ENCODE peak calls at places on chromosomes 13 and 19, in six cellular contexts. One of them, this sample, is unnamed.

GRCh38 chr13:107586216-107586615 is 629.1 kb downstream of the LIG4 start:
- DNase-seq in K562: no peak
- DNase-seq in GM12891: no peak
- DNase-seq in H1: no peak
- DNase-seq in SK-N-SH: no peak
- DNase-seq in GM12878: no peak
- DNase-seq in this sample: no peak

GRCh38 chr19:44874317-44874716 is 16.7 kb upstream of the TOMM40 start:
- DNase-seq in SK-N-SH: no peak
- DNase-seq in K562: no peak
- DNase-seq in H1: no peak
- DNase-seq in GM12891: no peak
- DNase-seq in GM12878: no peak
- DNase-seq in this sample: no peak

GRCh38 chr13:94550030-94550738 is 45.8 kb downstream of the TGDS start:
- DNase-seq in GM12878: peak
- DNase-seq in GM12891: no peak
- DNase-seq in K562: peak
- DNase-seq in H1: no peak
- DNase-seq in SK-N-SH: no peak
- DNase-seq in this sample: no peak

GRCh38 chr13:46469064-46469463 is 82.0 kb upstream of the RUBCNL start:
- DNase-seq in SK-N-SH: peak
- DNase-seq in K562: no peak
- DNase-seq in H1: no peak
- DNase-seq in GM12878: no peak
- DNase-seq in GM12891: no peak
- DNase-seq in this sample: no peak

GRCh38 chr19:49851456-49852259 is 699 bp downstream of the PTOV1 start:
- DNase-seq in SK-N-SH: peak
- DNase-seq in GM12878: no peak
- DNase-seq in GM12891: no peak
- DNase-seq in K562: peak
- DNase-seq in H1: peak
- DNase-seq in this sample: no peak

GRCh38 chr13:32281083-32281482 is 34.1 kb downstream of the ZAR1L start:
- DNase-seq in GM12891: no peak
- DNase-seq in SK-N-SH: no peak
- DNase-seq in GM12878: no peak
- DNase-seq in K562: no peak
- DNase-seq in H1: no peak
- DNase-seq in this sample: no peak

GRCh38 chr13:34108396-34108795 is 290.4 kb downstream of the RFC3 start:
- DNase-seq in H1: no peak
- DNase-seq in K562: no peak
- DNase-seq in SK-N-SH: no peak
- DNase-seq in GM12891: no peak
- DNase-seq in GM12878: no peak
- DNase-seq in this sample: no peak

GRCh38 chr19:48540110-48540509 is 11.9 kb upstream of the SULT2B1 start:
- DNase-seq in H1: no peak
- DNase-seq in SK-N-SH: no peak
- DNase-seq in K562: no peak
- DNase-seq in GM12878: no peak
- DNase-seq in GM12891: no peak
- DNase-seq in this sample: no peak

GRCh38 chr19:45322744-45323281 is at the start of gene CKM:
- DNase-seq in H1: no peak
- DNase-seq in GM12891: no peak
- DNase-seq in SK-N-SH: no peak
- DNase-seq in K562: no peak
- DNase-seq in GM12878: no peak
- DNase-seq in this sample: no peak

GRCh38 chr19:50266896-50267295 is 62.3 kb downstream of the KCNC3 start:
- DNase-seq in GM12891: no peak
- DNase-seq in GM12878: no peak
- DNase-seq in K562: peak
- DNase-seq in H1: peak
- DNase-seq in SK-N-SH: peak
- DNase-seq in this sample: no peak

GRCh38 chr13:28100149-28101121 is at the start of gene FLT3:
- DNase-seq in K562: peak
- DNase-seq in H1: peak
- DNase-seq in GM12878: no peak
- DNase-seq in SK-N-SH: peak
- DNase-seq in GM12891: peak
- DNase-seq in this sample: peak

GRCh38 chr19:17088552-17088951 is 13.0 kb downstream of the MYO9B start:
- DNase-seq in SK-N-SH: no peak
- DNase-seq in H1: no peak
- DNase-seq in GM12878: no peak
- DNase-seq in K562: no peak
- DNase-seq in GM12891: no peak
- DNase-seq in this sample: no peak

GRCh38 chr19:21586341-21587116 is 81.1 kb downstream of the ZNF429 start:
- DNase-seq in GM12878: no peak
- DNase-seq in H1: peak
- DNase-seq in K562: no peak
- DNase-seq in SK-N-SH: peak
- DNase-seq in GM12891: no peak
- DNase-seq in this sample: no peak
- TF ChIP-seq TAF1 in GM12878: no peak
- TF ChIP-seq TAF1 in H1: no peak
- TF ChIP-seq TAF1 in K562: no peak
- TF ChIP-seq TAF1 in SK-N-SH: no peak
- TF ChIP-seq TAF1 in GM12891: no peak
- TF ChIP-seq TAF1 in this sample: no peak

DNA sequence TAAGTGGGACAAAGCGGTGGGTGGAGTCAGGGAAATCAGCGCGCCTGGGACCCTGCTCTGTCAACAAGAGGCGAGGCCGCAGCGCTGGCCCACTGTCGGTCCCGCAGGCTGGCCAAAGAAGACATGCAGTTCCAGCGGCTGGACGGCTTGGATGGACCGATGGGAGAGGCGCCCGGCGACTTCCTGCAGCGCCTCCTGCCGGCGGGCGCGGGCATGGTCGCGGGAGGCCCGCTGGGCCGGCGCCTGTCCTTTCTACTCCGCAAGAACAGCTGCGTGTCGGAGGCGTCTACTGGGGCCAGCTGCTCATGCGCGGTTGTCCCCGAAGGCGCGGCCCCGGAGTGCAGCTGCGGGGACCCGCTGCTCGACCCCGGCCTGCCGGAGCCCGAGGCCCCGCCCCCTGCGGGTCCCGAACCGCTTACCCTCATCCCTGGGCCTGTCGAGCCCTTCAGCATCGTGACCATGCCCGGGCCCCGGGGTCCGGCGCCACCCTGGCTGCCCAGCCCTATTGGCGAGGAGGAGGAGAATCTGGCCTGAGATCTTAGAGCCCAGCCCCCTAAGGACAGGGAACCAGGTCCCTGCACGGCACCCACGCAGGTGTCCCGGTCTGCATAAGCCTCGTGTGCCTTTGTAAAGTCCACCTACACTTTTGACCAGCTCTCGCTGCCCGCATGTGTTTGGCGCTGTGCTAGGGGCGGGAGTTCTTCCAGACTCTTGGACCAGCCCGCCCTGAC is 6.1 kb downstream of the BEST2 start:
- DNase-seq in H1: peak
- DNase-seq in GM12891: peak
- DNase-seq in SK-N-SH: peak
- DNase-seq in GM12878: no peak
- DNase-seq in K562: peak
- DNase-seq in this sample: peak
- TF ChIP-seq TAF1 in H1: peak
- TF ChIP-seq TAF1 in GM12891: no peak
- TF ChIP-seq TAF1 in SK-N-SH: no peak
- TF ChIP-seq TAF1 in GM12878: no peak
- TF ChIP-seq TAF1 in K562: no peak
- TF ChIP-seq TAF1 in this sample: no peak

GRCh38 chr19:36483653-36484052 is 5.7 kb downstream of the ZNF566 start:
- DNase-seq in H1: no peak
- DNase-seq in GM12878: no peak
- DNase-seq in SK-N-SH: no peak
- DNase-seq in GM12891: no peak
- DNase-seq in K562: no peak
- DNase-seq in this sample: no peak

GRCh38 chr19:36489139-36489919 is at the start of gene ZNF566:
- DNase-seq in K562: peak
- DNase-seq in SK-N-SH: peak
- DNase-seq in H1: peak
- DNase-seq in GM12878: peak
- DNase-seq in GM12891: peak
- DNase-seq in this sample: peak

GRCh38 chr19:36489920-36490415 is 607 bp upstream of the ZNF566 start:
- DNase-seq in GM12891: peak
- DNase-seq in K562: peak
- DNase-seq in GM12878: peak
- DNase-seq in H1: no peak
- DNase-seq in SK-N-SH: peak
- DNase-seq in this sample: peak

GRCh38 chr19:36488118-36488815 is 1.1 kb downstream of the ZNF566 start:
- DNase-seq in H1: no peak
- DNase-seq in GM12878: no peak
- DNase-seq in SK-N-SH: no peak
- DNase-seq in K562: no peak
- DNase-seq in GM12891: no peak
- DNase-seq in this sample: no peak

GRCh38 chr19:36488816-36489138 is 584 bp downstream of the ZNF566 start:
- DNase-seq in K562: peak
- DNase-seq in GM12891: no peak
- DNase-seq in SK-N-SH: peak
- DNase-seq in GM12878: no peak
- DNase-seq in H1: no peak
- DNase-seq in this sample: peak
- TF ChIP-seq TAF1 in K562: no peak
- TF ChIP-seq TAF1 in GM12891: no peak
- TF ChIP-seq TAF1 in SK-N-SH: no peak
- TF ChIP-seq TAF1 in GM12878: no peak
- TF ChIP-seq TAF1 in H1: no peak
- TF ChIP-seq TAF1 in this sample: no peak

GRCh38 chr19:39446365-39447084 is 1.1 kb downstream of the SUPT5H start:
- DNase-seq in K562: no peak
- DNase-seq in SK-N-SH: no peak
- DNase-seq in GM12891: no peak
- DNase-seq in H1: no peak
- DNase-seq in GM12878: no peak
- DNase-seq in this sample: no peak

GRCh38 chr19:39448271-39448670 is 2.9 kb downstream of the SUPT5H start:
- DNase-seq in SK-N-SH: no peak
- DNase-seq in GM12878: no peak
- DNase-seq in GM12891: no peak
- DNase-seq in K562: no peak
- DNase-seq in H1: no peak
- DNase-seq in this sample: peak

GRCh38 chr19:39444598-39445257 is 654 bp upstream of the SUPT5H start:
- DNase-seq in K562: peak
- DNase-seq in GM12891: no peak
- DNase-seq in GM12878: no peak
- DNase-seq in H1: no peak
- DNase-seq in SK-N-SH: no peak
- DNase-seq in this sample: no peak

GRCh38 chr19:39445258-39446071 is at the start of gene SUPT5H:
- DNase-seq in H1: peak
- DNase-seq in GM12891: peak
- DNase-seq in GM12878: peak
- DNase-seq in K562: peak
- DNase-seq in SK-N-SH: peak
- DNase-seq in this sample: peak

GRCh38 chr19:39449116-39449797 is 3.9 kb downstream of the SUPT5H start:
- DNase-seq in K562: no peak
- DNase-seq in H1: no peak
- DNase-seq in GM12891: no peak
- DNase-seq in SK-N-SH: no peak
- DNase-seq in GM12878: no peak
- DNase-seq in this sample: no peak
- TF ChIP-seq TAF1 in K562: no peak
- TF ChIP-seq TAF1 in H1: no peak
- TF ChIP-seq TAF1 in GM12891: no peak
- TF ChIP-seq TAF1 in SK-N-SH: no peak
- TF ChIP-seq TAF1 in GM12878: no peak
- TF ChIP-seq TAF1 in this sample: no peak

GRCh38 chr19:13669780-13670355 is 94.5 kb upstream of the MRI1 start:
- DNase-seq in GM12891: no peak
- DNase-seq in GM12878: no peak
- DNase-seq in SK-N-SH: no peak
- DNase-seq in K562: no peak
- DNase-seq in H1: no peak
- DNase-seq in this sample: no peak

GRCh38 chr19:13668964-13669363 is 95.4 kb upstream of the MRI1 start:
- DNase-seq in GM12878: no peak
- DNase-seq in K562: peak
- DNase-seq in H1: no peak
- DNase-seq in GM12891: no peak
- DNase-seq in SK-N-SH: no peak
- DNase-seq in this sample: no peak

GRCh38 chr19:13665125-13665903 is 99.0 kb upstream of the MRI1 start:
- DNase-seq in SK-N-SH: no peak
- DNase-seq in GM12891: peak
- DNase-seq in K562: no peak
- DNase-seq in GM12878: peak
- DNase-seq in H1: no peak
- DNase-seq in this sample: no peak

DNA sequence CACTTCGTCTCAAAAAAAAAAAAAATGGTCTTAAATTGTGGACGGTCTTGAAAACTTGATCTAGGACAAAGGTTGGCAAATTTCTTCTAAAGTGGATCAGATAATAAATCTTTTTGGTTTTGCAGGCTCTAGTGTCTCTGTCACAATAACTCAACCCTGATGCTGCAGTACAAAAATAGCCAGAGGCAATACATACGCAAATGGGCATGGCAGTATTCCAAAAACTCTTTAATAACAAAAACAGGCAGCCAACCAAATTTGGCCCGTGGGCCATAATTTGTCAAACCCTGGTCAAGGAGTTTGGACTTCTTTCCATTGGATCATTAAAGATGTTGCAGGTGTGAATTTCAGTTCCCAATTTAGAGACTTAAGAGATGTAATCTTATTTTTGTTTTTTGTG is 93.5 kb upstream of the MRI1 start:
- DNase-seq in SK-N-SH: no peak
- DNase-seq in K562: no peak
- DNase-seq in H1: no peak
- DNase-seq in GM12878: no peak
- DNase-seq in GM12891: no peak
- DNase-seq in this sample: no peak
- TF ChIP-seq TAF1 in SK-N-SH: no peak
- TF ChIP-seq TAF1 in K562: no peak
- TF ChIP-seq TAF1 in H1: no peak
- TF ChIP-seq TAF1 in GM12878: no peak
- TF ChIP-seq TAF1 in GM12891: no peak
- TF ChIP-seq TAF1 in this sample: no peak

GRCh38 chr13:95671597-95671996 is 5.3 kb upstream of the DNAJC3 start:
- DNase-seq in SK-N-SH: no peak
- DNase-seq in GM12891: no peak
- DNase-seq in K562: no peak
- DNase-seq in H1: no peak
- DNase-seq in GM12878: no peak
- DNase-seq in this sample: no peak
- TF ChIP-seq TAF1 in SK-N-SH: no peak
- TF ChIP-seq TAF1 in GM12891: no peak
- TF ChIP-seq TAF1 in K562: no peak
- TF ChIP-seq TAF1 in H1: no peak
- TF ChIP-seq TAF1 in GM12878: no peak
- TF ChIP-seq TAF1 in this sample: no peak

GRCh38 chr19:6087074-6087506 is 23.2 kb downstream of the RFX2 start:
- DNase-seq in GM12891: no peak
- DNase-seq in H1: no peak
- DNase-seq in SK-N-SH: peak
- DNase-seq in GM12878: peak
- DNase-seq in K562: peak
- DNase-seq in this sample: no peak
- TF ChIP-seq TAF1 in GM12891: no peak
- TF ChIP-seq TAF1 in H1: no peak
- TF ChIP-seq TAF1 in SK-N-SH: no peak
- TF ChIP-seq TAF1 in GM12878: peak
- TF ChIP-seq TAF1 in K562: no peak
- TF ChIP-seq TAF1 in this sample: no peak